ENCODE peak calls at places on chromosomes 11 and 22, in ten cellular contexts. One of them, this sample, is unnamed.

GRCh38 chr11:75406338-75406777 is 7.0 kb downstream of the RPS3 start:
- DNase-seq in breast epithelium: no peak
- DNase-seq in GM12891: no peak
- DNase-seq in ovary: no peak
- DNase-seq in adrenal gland: no peak
- DNase-seq in erythroblast: peak
- DNase-seq in prostate gland: no peak
- DNase-seq in body of pancreas: no peak
- DNase-seq in endothelial cell of umbilical vein: peak
- DNase-seq in heart left ventricle: no peak
- DNase-seq in this sample: no peak

GRCh38 chr22:22391543-22391942 is 117.0 kb downstream of the ZNF280B start:
- DNase-seq in endothelial cell of umbilical vein: no peak
- DNase-seq in heart left ventricle: no peak
- DNase-seq in prostate gland: no peak
- DNase-seq in breast epithelium: no peak
- DNase-seq in ovary: no peak
- DNase-seq in adrenal gland: no peak
- DNase-seq in GM12891: no peak
- DNase-seq in erythroblast: no peak
- DNase-seq in body of pancreas: no peak
- DNase-seq in this sample: peak

GRCh38 chr11:47591764-47592163 is 2.4 kb downstream of the C1QTNF4 start:
- DNase-seq in GM12891: no peak
- DNase-seq in adrenal gland: no peak
- DNase-seq in heart left ventricle: no peak
- DNase-seq in erythroblast: no peak
- DNase-seq in ovary: no peak
- DNase-seq in body of pancreas: no peak
- DNase-seq in prostate gland: no peak
- DNase-seq in breast epithelium: no peak
- DNase-seq in endothelial cell of umbilical vein: peak
- DNase-seq in this sample: no peak

GRCh38 chr11:71435278-71435951 is 12.8 kb downstream of the DHCR7 start:
- DNase-seq in erythroblast: no peak
- DNase-seq in ovary: no peak
- DNase-seq in heart left ventricle: no peak
- DNase-seq in GM12891: no peak
- DNase-seq in body of pancreas: no peak
- DNase-seq in prostate gland: no peak
- DNase-seq in adrenal gland: no peak
- DNase-seq in endothelial cell of umbilical vein: no peak
- DNase-seq in breast epithelium: no peak
- DNase-seq in this sample: no peak

GRCh38 chr22:25120093-25120561 is 79.5 kb upstream of the CRYBB3 start:
- DNase-seq in breast epithelium: peak
- DNase-seq in adrenal gland: peak
- DNase-seq in GM12891: no peak
- DNase-seq in body of pancreas: peak
- DNase-seq in ovary: no peak
- DNase-seq in prostate gland: peak
- DNase-seq in erythroblast: no peak
- DNase-seq in endothelial cell of umbilical vein: peak
- DNase-seq in heart left ventricle: peak
- DNase-seq in this sample: no peak

GRCh38 chr11:8614497-8614896 is 20.5 kb upstream of the STK33 start:
- DNase-seq in adrenal gland: no peak
- DNase-seq in ovary: no peak
- DNase-seq in GM12891: no peak
- DNase-seq in body of pancreas: no peak
- DNase-seq in breast epithelium: no peak
- DNase-seq in heart left ventricle: no peak
- DNase-seq in endothelial cell of umbilical vein: no peak
- DNase-seq in erythroblast: no peak
- DNase-seq in prostate gland: no peak
- DNase-seq in this sample: peak

GRCh38 chr11:128685383-128686044 is 8.4 kb upstream of the FLI1 start:
- DNase-seq in endothelial cell of umbilical vein: peak
- DNase-seq in ovary: no peak
- DNase-seq in heart left ventricle: no peak
- DNase-seq in GM12891: no peak
- DNase-seq in breast epithelium: no peak
- DNase-seq in erythroblast: no peak
- DNase-seq in adrenal gland: no peak
- DNase-seq in body of pancreas: no peak
- DNase-seq in prostate gland: no peak
- DNase-seq in this sample: no peak

GRCh38 chr11:118892515-118892914 is 8.8 kb downstream of the CXCR5 start:
- DNase-seq in breast epithelium: no peak
- DNase-seq in heart left ventricle: no peak
- DNase-seq in erythroblast: no peak
- DNase-seq in prostate gland: no peak
- DNase-seq in ovary: no peak
- DNase-seq in endothelial cell of umbilical vein: no peak
- DNase-seq in adrenal gland: no peak
- DNase-seq in GM12891: no peak
- DNase-seq in body of pancreas: peak
- DNase-seq in this sample: no peak

GRCh38 chr11:46686886-46687810 is 13.3 kb downstream of the ARHGAP1 start:
- DNase-seq in heart left ventricle: no peak
- DNase-seq in breast epithelium: peak
- DNase-seq in endothelial cell of umbilical vein: no peak
- DNase-seq in erythroblast: no peak
- DNase-seq in prostate gland: peak
- DNase-seq in GM12891: no peak
- DNase-seq in adrenal gland: peak
- DNase-seq in ovary: no peak
- DNase-seq in body of pancreas: no peak
- DNase-seq in this sample: no peak

GRCh38 chr22:37145415-37146385 is 4.0 kb downstream of the IL2RB start:
- DNase-seq in heart left ventricle: peak
- DNase-seq in breast epithelium: no peak
- DNase-seq in ovary: no peak
- DNase-seq in body of pancreas: peak
- DNase-seq in erythroblast: no peak
- DNase-seq in GM12891: no peak
- DNase-seq in prostate gland: no peak
- DNase-seq in endothelial cell of umbilical vein: no peak
- DNase-seq in adrenal gland: no peak
- DNase-seq in this sample: no peak

GRCh38 chr11:69008774-69009440 is 4.1 kb downstream of the MRGPRF start:
- DNase-seq in breast epithelium: no peak
- DNase-seq in endothelial cell of umbilical vein: peak
- DNase-seq in heart left ventricle: peak
- DNase-seq in adrenal gland: peak
- DNase-seq in ovary: peak
- DNase-seq in body of pancreas: peak
- DNase-seq in prostate gland: no peak
- DNase-seq in erythroblast: peak
- DNase-seq in GM12891: no peak
- DNase-seq in this sample: no peak

GRCh38 chr11:135036488-135037297 is 624.7 kb upstream of the B3GAT1 start:
- DNase-seq in breast epithelium: no peak
- DNase-seq in prostate gland: no peak
- DNase-seq in endothelial cell of umbilical vein: no peak
- DNase-seq in erythroblast: peak
- DNase-seq in heart left ventricle: no peak
- DNase-seq in body of pancreas: no peak
- DNase-seq in ovary: no peak
- DNase-seq in GM12891: no peak
- DNase-seq in adrenal gland: no peak
- DNase-seq in this sample: no peak

GRCh38 chr22:48316245-48316875 is 1511.3 kb downstream of the BRD1 start:
- DNase-seq in endothelial cell of umbilical vein: no peak
- DNase-seq in adrenal gland: no peak
- DNase-seq in body of pancreas: no peak
- DNase-seq in heart left ventricle: no peak
- DNase-seq in ovary: no peak
- DNase-seq in prostate gland: no peak
- DNase-seq in GM12891: no peak
- DNase-seq in breast epithelium: no peak
- DNase-seq in erythroblast: no peak
- DNase-seq in this sample: no peak

GRCh38 chr22:39206491-39206890 is 38.3 kb downstream of the PDGFB start:
- DNase-seq in erythroblast: no peak
- DNase-seq in breast epithelium: no peak
- DNase-seq in heart left ventricle: no peak
- DNase-seq in GM12891: no peak
- DNase-seq in body of pancreas: no peak
- DNase-seq in ovary: no peak
- DNase-seq in endothelial cell of umbilical vein: no peak
- DNase-seq in adrenal gland: no peak
- DNase-seq in prostate gland: no peak
- DNase-seq in this sample: no peak

GRCh38 chr22:29219881-29220670 is 14.4 kb downstream of the EMID1 start:
- DNase-seq in prostate gland: no peak
- DNase-seq in endothelial cell of umbilical vein: no peak
- DNase-seq in adrenal gland: no peak
- DNase-seq in erythroblast: no peak
- DNase-seq in GM12891: peak
- DNase-seq in breast epithelium: no peak
- DNase-seq in heart left ventricle: no peak
- DNase-seq in body of pancreas: peak
- DNase-seq in ovary: no peak
- DNase-seq in this sample: no peak

GRCh38 chr11:63681208-63682044 is at the start of gene RTN3:
- DNase-seq in ovary: peak
- DNase-seq in body of pancreas: peak
- DNase-seq in heart left ventricle: peak
- DNase-seq in erythroblast: peak
- DNase-seq in endothelial cell of umbilical vein: peak
- DNase-seq in prostate gland: peak
- DNase-seq in adrenal gland: peak
- DNase-seq in breast epithelium: peak
- DNase-seq in GM12891: peak
- DNase-seq in this sample: peak
- TF ChIP-seq POLR2A in ovary: peak
- TF ChIP-seq POLR2A in body of pancreas: peak
- TF ChIP-seq POLR2A in heart left ventricle: no peak
- TF ChIP-seq POLR2A in erythroblast: peak
- TF ChIP-seq POLR2A in endothelial cell of umbilical vein: peak
- TF ChIP-seq POLR2A in prostate gland: peak
- TF ChIP-seq POLR2A in adrenal gland: peak
- TF ChIP-seq POLR2A in breast epithelium: peak
- TF ChIP-seq POLR2A in GM12891: peak
- TF ChIP-seq POLR2A in this sample: no peak

DNA sequence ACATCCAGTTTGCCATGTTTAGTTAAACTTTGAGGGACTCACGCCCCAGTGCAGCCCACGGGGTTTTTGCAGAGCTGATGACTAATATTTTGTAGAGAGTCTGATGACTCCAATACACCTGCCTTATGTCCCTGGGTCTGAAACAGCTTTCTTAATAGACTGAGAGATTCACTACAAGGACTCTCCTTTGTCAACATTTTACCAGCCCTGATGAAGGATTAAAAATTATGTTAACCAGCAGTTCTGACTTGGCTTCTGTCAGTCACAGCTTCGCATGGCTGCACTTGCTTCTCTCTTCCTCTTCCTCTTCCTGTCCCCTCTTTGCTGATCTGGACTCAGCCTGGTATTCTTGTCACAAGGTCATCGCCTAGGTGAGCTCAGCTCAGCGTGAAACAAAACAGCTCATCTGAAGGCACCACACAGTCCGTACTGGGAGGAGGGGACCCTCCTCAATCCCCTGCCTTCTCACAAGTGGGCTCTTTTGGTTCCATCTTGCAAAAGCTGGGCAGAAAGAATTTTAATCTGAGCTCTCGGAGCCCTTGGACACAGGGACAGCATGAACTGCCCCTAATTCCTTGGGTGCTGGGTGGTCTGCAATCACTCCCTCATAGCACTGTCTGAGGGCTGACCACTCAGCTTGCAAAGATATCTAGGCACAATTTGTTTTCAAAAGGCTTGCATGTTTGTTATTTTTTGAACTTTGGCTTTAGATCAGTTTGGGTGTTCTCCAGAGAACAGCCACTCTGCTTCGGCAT is 38.1 kb upstream of the POU2AF1 start:
- DNase-seq in ovary: no peak
- DNase-seq in erythroblast: no peak
- DNase-seq in breast epithelium: no peak
- DNase-seq in body of pancreas: no peak
- DNase-seq in endothelial cell of umbilical vein: no peak
- DNase-seq in prostate gland: no peak
- DNase-seq in heart left ventricle: no peak
- DNase-seq in adrenal gland: no peak
- DNase-seq in GM12891: no peak
- DNase-seq in this sample: no peak
- TF ChIP-seq POLR2A in ovary: no peak
- TF ChIP-seq POLR2A in erythroblast: no peak
- TF ChIP-seq POLR2A in breast epithelium: no peak
- TF ChIP-seq POLR2A in body of pancreas: no peak
- TF ChIP-seq POLR2A in endothelial cell of umbilical vein: no peak
- TF ChIP-seq POLR2A in prostate gland: no peak
- TF ChIP-seq POLR2A in heart left ventricle: no peak
- TF ChIP-seq POLR2A in adrenal gland: no peak
- TF ChIP-seq POLR2A in GM12891: no peak
- TF ChIP-seq POLR2A in this sample: no peak

GRCh38 chr11:834371-835316 is 1.9 kb downstream of the CD151 start:
- DNase-seq in breast epithelium: peak
- DNase-seq in ovary: no peak
- DNase-seq in endothelial cell of umbilical vein: peak
- DNase-seq in adrenal gland: peak
- DNase-seq in GM12891: no peak
- DNase-seq in erythroblast: peak
- DNase-seq in heart left ventricle: peak
- DNase-seq in body of pancreas: peak
- DNase-seq in prostate gland: peak
- DNase-seq in this sample: no peak
- TF ChIP-seq POLR2A in breast epithelium: no peak
- TF ChIP-seq POLR2A in ovary: no peak
- TF ChIP-seq POLR2A in endothelial cell of umbilical vein: peak
- TF ChIP-seq POLR2A in adrenal gland: no peak
- TF ChIP-seq POLR2A in GM12891: no peak
- TF ChIP-seq POLR2A in erythroblast: no peak
- TF ChIP-seq POLR2A in heart left ventricle: no peak
- TF ChIP-seq POLR2A in body of pancreas: peak
- TF ChIP-seq POLR2A in prostate gland: peak
- TF ChIP-seq POLR2A in this sample: no peak

DNA sequence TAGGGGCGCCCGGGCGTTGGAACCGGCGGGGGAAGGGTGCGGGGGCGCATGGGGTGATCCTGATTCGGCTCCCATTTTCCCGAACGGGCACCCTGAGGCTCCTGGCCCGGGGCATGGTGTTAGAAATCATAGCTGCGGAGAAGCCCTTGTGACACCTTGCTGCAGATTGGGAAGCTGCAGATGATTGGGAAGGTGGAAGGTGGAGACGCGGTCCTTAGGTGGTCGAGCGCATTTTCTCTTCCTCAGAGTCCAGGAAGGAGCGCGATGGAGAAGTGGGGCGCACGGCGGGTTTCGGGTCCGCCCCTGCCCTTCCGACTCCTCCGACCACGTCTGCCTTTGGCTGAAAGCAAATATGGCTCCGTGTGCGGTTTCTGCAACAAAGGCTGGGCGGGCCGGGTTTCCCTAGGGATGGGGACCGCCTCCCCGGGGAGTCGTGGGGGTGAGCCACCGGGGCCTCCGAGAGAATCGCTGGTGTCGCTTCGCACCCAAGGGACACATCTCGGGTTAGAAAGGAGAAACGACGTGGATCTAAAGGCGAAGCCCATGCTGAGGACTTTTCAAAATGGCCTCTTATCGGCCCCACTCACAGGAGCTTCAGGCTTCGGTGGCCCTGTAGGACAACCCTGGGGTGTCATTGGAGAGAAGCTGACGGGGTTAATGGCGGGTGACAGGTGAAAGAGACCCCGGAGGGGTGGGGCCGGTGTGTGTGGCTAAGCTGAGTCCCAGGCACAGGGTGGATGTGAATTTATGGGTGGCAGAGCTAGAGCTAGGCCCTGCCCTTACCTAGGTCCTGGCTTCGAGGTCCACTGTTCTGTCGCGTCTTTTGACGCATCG is 707 bp upstream of the FTH1 start:
- DNase-seq in endothelial cell of umbilical vein: peak
- DNase-seq in ovary: peak
- DNase-seq in body of pancreas: peak
- DNase-seq in heart left ventricle: peak
- DNase-seq in prostate gland: no peak
- DNase-seq in breast epithelium: peak
- DNase-seq in adrenal gland: peak
- DNase-seq in GM12891: no peak
- DNase-seq in erythroblast: peak
- DNase-seq in this sample: no peak
- TF ChIP-seq POLR2A in endothelial cell of umbilical vein: no peak
- TF ChIP-seq POLR2A in ovary: no peak
- TF ChIP-seq POLR2A in body of pancreas: no peak
- TF ChIP-seq POLR2A in heart left ventricle: no peak
- TF ChIP-seq POLR2A in prostate gland: no peak
- TF ChIP-seq POLR2A in breast epithelium: no peak
- TF ChIP-seq POLR2A in adrenal gland: no peak
- TF ChIP-seq POLR2A in GM12891: peak
- TF ChIP-seq POLR2A in erythroblast: no peak
- TF ChIP-seq POLR2A in this sample: no peak

This sample was measured in vagina.